ENCODE peak calls at places on chromosome 9, in four cellular contexts. J is IMR-90, S is K562, X is HepG2. R is an unnamed sample.

GRCh38 chr9:95425910-95426551 is 90.7 kb downstream of the PTCH1 start:
- DNase-seq in J (peak), S (peak), X (peak), R (no peak)

GRCh38 chr9:95854386-95855015 is 21.0 kb upstream of the ERCC6L2 start:
- DNase-seq in J (peak), S (no peak), X (no peak), R (no peak)

GRCh38 chr9:20640331-20641187 is 18.3 kb upstream of the MLLT3 start:
- DNase-seq in J (peak), S (no peak), X (no peak), R (peak)

GRCh38 chr9:131651599-131651998 is 88.3 kb downstream of the RAPGEF1 start:
- DNase-seq in J (peak), S (no peak), X (peak), R (no peak)

GRCh38 chr9:95736370-95736769 is 139.1 kb upstream of the ERCC6L2 start:
- DNase-seq in J (no peak), S (peak), X (no peak), R (peak)

GRCh38 chr9:131650254-131650653 is 89.6 kb downstream of the RAPGEF1 start:
- DNase-seq in J (peak), S (no peak), X (no peak), R (no peak)

GRCh38 chr9:124133752-124134151 is 122.2 kb downstream of the LHX2 start:
- DNase-seq in J (peak), S (peak), X (peak), R (no peak)

GRCh38 chr9:131407717-131408195 is 13.9 kb downstream of the PRRC2B start:
- DNase-seq in J (no peak), S (peak), X (peak), R (peak)

GRCh38 chr9:4026925-4027324 is 272.9 kb downstream of the GLIS3 start:
- DNase-seq in J (no peak), S (no peak), X (no peak), R (no peak)

GRCh38 chr9:116572095-116572748 is 114.9 kb upstream of the TRIM32 start:
- DNase-seq in J (peak), S (peak), X (peak), R (peak)

GRCh38 chr9:26181836-26182235 is 503.6 kb upstream of the TUSC1 start:
- DNase-seq in J (no peak), S (no peak), X (no peak), R (no peak)

GRCh38 chr9:75265525-75265972 is 177.2 kb downstream of the OSTF1 start:
- DNase-seq in J (peak), S (peak), X (peak), R (peak)

GRCh38 chr9:118230319-118230718 is 526.1 kb downstream of the TLR4 start:
- DNase-seq in J (no peak), S (no peak), X (no peak), R (no peak)

GRCh38 chr9:4689687-4690104 is 10.3 kb downstream of the CDC37L1 start:
- DNase-seq in J (peak), S (no peak), X (no peak), R (no peak)

GRCh38 chr9:19102181-19102630 is 498 bp downstream of the HAUS6 start:
- DNase-seq in J (peak), S (peak), X (peak), R (peak)

GRCh38 chr9:110115868-110116542 is 92.0 kb downstream of the C9orf152 start:
- DNase-seq in J (peak), S (no peak), X (peak), R (no peak)

DNA sequence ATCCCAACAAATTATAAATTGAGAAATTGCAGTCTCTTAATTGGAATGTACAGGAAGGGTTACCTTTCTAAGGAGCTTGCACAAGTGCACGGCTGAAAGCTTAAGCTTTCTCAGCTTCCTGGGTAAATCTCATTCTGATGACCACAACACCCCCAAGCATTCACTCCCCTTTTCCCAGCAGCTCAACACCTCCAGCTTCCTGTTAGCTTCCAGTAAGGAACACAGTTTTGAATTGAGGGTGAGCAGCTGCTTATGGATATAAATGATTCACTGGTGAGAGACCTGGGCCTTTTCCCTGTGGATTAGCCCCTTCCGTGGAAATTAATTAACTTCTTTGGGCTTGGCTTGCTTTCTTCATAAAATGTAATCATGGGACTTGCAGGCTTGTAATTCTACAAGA is 101.2 kb downstream of the SLC28A3 start:
- DNase-seq in J (peak), S (no peak), X (no peak), R (no peak)
- TF ChIP-seq BHLHE40 in J (no peak), S (no peak), X (no peak), R (no peak)

GRCh38 chr9:35952526-35953191 is 5.3 kb downstream of the OR2S2 start:
- DNase-seq in J (no peak), S (no peak), X (no peak), R (no peak)

GRCh38 chr9:35958104-35958825 is at the start of gene OR2S2:
- DNase-seq in J (peak), S (no peak), X (no peak), R (no peak)

GRCh38 chr9:35951736-35952135 is 6.2 kb downstream of the OR2S2 start:
- DNase-seq in J (peak), S (no peak), X (no peak), R (no peak)

GRCh38 chr9:35956646-35957045 is 1.3 kb downstream of the OR2S2 start:
- DNase-seq in J (no peak), S (no peak), X (no peak), R (no peak)

GRCh38 chr9:35954942-35955546 is 2.9 kb downstream of the OR2S2 start:
- DNase-seq in J (peak), S (peak), X (peak), R (peak)
- TF ChIP-seq BHLHE40 in J (no peak), S (no peak), X (no peak), R (no peak)

DNA sequence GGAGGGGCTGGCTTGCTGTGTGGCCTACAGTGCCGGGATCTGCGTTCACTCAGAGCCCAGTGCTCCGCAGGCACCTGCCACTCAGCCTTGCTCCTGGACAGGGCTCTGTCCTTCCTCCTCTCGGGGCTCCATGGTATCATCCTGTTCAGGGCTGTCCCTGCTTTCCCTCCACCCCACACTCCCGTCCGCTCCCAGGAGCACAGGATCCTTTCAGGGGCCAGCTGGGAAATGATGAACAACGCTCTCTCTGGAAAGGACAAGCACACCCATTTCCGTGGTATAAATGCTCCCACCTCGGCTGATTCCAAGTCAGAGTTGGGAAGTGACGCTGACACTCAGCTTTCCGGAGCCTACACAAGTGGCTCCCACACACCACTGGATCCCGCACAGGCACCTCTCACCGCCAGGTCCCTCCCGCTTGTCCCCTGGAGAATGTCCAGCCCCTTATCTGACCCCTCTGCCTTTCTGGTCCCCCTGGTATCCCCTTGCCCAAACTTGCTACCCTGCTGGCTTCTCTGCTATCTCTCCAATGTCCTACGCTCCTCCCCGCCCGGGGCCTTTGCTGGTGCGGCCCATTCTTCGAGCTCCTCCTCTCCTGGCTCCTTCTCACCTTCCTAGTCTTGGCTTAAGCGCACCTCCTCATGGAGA is 21.3 kb downstream of the HMCN2 start:
- DNase-seq in J (no peak), S (no peak), X (no peak), R (no peak)
- TF ChIP-seq BHLHE40 in J (no peak), S (no peak), X (no peak), R (no peak)

DNA sequence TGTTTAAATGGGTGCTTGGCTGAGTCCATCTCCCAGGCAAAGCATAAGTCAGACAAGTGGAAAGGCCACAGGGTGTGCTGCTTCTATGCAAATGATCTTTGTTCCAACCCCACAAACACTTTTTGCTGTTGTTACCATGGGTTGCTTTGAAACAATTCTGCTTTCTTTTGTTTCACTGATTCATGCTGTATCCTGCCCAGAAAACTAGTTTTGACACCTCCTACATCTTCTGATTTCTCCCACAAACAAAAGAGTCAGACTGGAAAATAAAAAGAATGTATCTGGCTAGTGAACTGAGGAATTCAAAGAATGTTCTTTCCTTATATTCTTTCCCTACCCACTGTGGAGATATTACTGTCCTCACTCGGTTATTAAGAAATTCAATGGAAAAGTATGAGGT is 298.6 kb downstream of the DIRAS2 start:
- DNase-seq in J (no peak), S (no peak), X (no peak), R (no peak)
- TF ChIP-seq BHLHE40 in J (no peak), S (no peak), X (no peak), R (no peak)

GRCh38 chr9:99713838-99714306 is 107.8 kb upstream of the NR4A3 start:
- DNase-seq in J (no peak), S (no peak), X (no peak), R (no peak)
- TF ChIP-seq BHLHE40 in J (no peak), S (no peak), X (no peak), R (no peak)

DNA sequence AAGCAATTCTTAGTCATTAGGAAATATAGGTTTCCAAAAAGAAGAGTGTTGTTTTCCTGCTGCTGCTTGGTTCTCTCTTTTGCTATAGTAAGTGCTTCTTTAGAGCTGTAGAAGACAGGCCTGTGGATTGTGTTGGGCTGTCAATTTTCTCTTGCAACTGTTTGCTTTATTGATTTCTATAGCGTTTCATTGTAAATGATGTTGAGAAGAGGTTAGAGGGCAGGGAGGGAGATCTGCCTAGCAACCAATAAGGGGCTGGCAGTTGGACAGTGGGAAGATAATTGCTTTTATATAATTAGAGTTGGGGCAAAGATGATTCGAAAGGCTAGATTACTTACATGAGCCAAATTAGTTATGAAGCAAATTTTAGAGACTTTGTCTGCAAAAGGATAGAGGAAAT is 11.1 kb downstream of the UNC13B start:
- DNase-seq in J (no peak), S (no peak), X (no peak), R (peak)
- TF ChIP-seq BHLHE40 in J (no peak), S (no peak), X (no peak), R (no peak)

GRCh38 chr9:15329539-15330109 is 22.6 kb upstream of the TTC39B start:
- DNase-seq in J (no peak), S (peak), X (peak), R (no peak)
- TF ChIP-seq BHLHE40 in J (no peak), S (no peak), X (no peak), R (no peak)

GRCh38 chr9:136785956-136786355 is 5.2 kb upstream of the TMEM141 start:
- DNase-seq in J (no peak), S (no peak), X (no peak), R (no peak)

GRCh38 chr9:136784249-136784996 is 6.7 kb upstream of the TMEM141 start:
- DNase-seq in J (no peak), S (peak), X (no peak), R (no peak)

GRCh38 chr9:136782452-136782851 is 8.7 kb upstream of the TMEM141 start:
- DNase-seq in J (no peak), S (no peak), X (no peak), R (no peak)

GRCh38 chr9:136786451-136786850 is 4.7 kb upstream of the TMEM141 start:
- DNase-seq in J (no peak), S (no peak), X (no peak), R (no peak)

GRCh38 chr9:136784997-136785361 is 6.2 kb upstream of the TMEM141 start:
- DNase-seq in J (no peak), S (peak), X (no peak), R (no peak)
- TF ChIP-seq BHLHE40 in J (no peak), S (peak), X (no peak), R (no peak)

GRCh38 chr9:129806126-129806525 is 3.1 kb downstream of the TOR1B start:
- DNase-seq in J (no peak), S (no peak), X (no peak), R (no peak)
- TF ChIP-seq BHLHE40 in J (no peak), S (no peak), X (no peak), R (no peak)

GRCh38 chr9:126154869-126155268 is 171.8 kb upstream of the MVB12B start:
- DNase-seq in J (no peak), S (no peak), X (no peak), R (no peak)
- TF ChIP-seq BHLHE40 in J (no peak), S (no peak), X (no peak), R (no peak)